ENCODE peak calls at places on chromosomes 16 and 17, in seven cellular contexts. C is mammary epithelial cell, V is astrocyte, Y is neural progenitor cell, P is endodermal cell, G is endothelial cell of umbilical vein, H is GM12878. J is an unnamed sample.

GRCh38 chr16:57509231-57509923 is 23.1 kb upstream of the DOK4 start:
- DNase-seq in Y (no peak), C (no peak), H (no peak), G (no peak), V (no peak), P (no peak), J (no peak)

GRCh38 chr17:49696233-49696761 is 11.5 kb downstream of the SLC35B1 start:
- DNase-seq in P (no peak), C (no peak), V (no peak), G (no peak), H (peak), Y (no peak), J (no peak)

GRCh38 chr17:44916781-44917241 is 1.5 kb upstream of the GFAP start:
- DNase-seq in V (peak), C (peak), G (peak), P (peak), H (no peak), Y (no peak), J (peak)

GRCh38 chr17:47700471-47701449 is 6.8 kb downstream of the TBKBP1 start:
- DNase-seq in V (no peak), P (no peak), G (no peak), H (no peak), C (no peak), Y (peak), J (no peak)

GRCh38 chr17:28078443-28079229 is 36.2 kb downstream of the NLK start:
- DNase-seq in G (no peak), P (no peak), V (no peak), Y (no peak), C (peak), H (no peak), J (no peak)

GRCh38 chr17:78766225-78766624 is 15.8 kb downstream of the CYTH1 start:
- DNase-seq in G (no peak), C (peak), H (no peak), V (no peak), Y (no peak), P (no peak), J (no peak)

GRCh38 chr16:29994613-29995329 is 646 bp downstream of the HIRIP3 start:
- DNase-seq in Y (no peak), C (peak), G (peak), P (no peak), H (no peak), V (peak), J (peak)

GRCh38 chr16:57890752-57891111 is 80.2 kb downstream of the CNGB1 start:
- DNase-seq in P (no peak), Y (no peak), C (no peak), G (no peak), H (no peak), V (no peak), J (no peak)

GRCh38 chr17:47981462-47981861 is 10.5 kb downstream of the CDK5RAP3 start:
- DNase-seq in G (no peak), H (no peak), Y (no peak), C (no peak), P (no peak), V (no peak), J (no peak)

GRCh38 chr16:3274490-3274889 is 8.8 kb upstream of the ZNF263 start:
- DNase-seq in G (no peak), H (no peak), P (no peak), V (peak), C (peak), Y (peak), J (no peak)

GRCh38 chr17:79651751-79652150 is 40.9 kb upstream of the RBFOX3 start:
- DNase-seq in C (no peak), V (no peak), P (peak), Y (no peak), G (no peak), H (no peak), J (peak)

GRCh38 chr17:36667922-36668321 is 66.5 kb downstream of the MRM1 start:
- DNase-seq in H (no peak), Y (no peak), V (no peak), G (no peak), P (no peak), C (no peak), J (no peak)

GRCh38 chr17:66625321-66625767 is 209.6 kb upstream of the CACNG5 start:
- DNase-seq in V (peak), C (peak), P (no peak), G (peak), H (no peak), Y (peak), J (peak)

GRCh38 chr17:46167826-46168569 is 25.2 kb downstream of the KANSL1 start:
- DNase-seq in H (no peak), C (no peak), Y (no peak), P (no peak), V (peak), G (no peak), J (no peak)

GRCh38 chr16:12258806-12259205 is 282.3 kb downstream of the SNX29 start:
- DNase-seq in H (no peak), C (no peak), G (no peak), V (no peak), P (no peak), Y (no peak), J (no peak)

GRCh38 chr17:43533699-43534098 is 12.4 kb downstream of the ETV4 start:
- DNase-seq in C (no peak), V (no peak), Y (no peak), G (no peak), H (no peak), P (no peak), J (no peak)

DNA sequence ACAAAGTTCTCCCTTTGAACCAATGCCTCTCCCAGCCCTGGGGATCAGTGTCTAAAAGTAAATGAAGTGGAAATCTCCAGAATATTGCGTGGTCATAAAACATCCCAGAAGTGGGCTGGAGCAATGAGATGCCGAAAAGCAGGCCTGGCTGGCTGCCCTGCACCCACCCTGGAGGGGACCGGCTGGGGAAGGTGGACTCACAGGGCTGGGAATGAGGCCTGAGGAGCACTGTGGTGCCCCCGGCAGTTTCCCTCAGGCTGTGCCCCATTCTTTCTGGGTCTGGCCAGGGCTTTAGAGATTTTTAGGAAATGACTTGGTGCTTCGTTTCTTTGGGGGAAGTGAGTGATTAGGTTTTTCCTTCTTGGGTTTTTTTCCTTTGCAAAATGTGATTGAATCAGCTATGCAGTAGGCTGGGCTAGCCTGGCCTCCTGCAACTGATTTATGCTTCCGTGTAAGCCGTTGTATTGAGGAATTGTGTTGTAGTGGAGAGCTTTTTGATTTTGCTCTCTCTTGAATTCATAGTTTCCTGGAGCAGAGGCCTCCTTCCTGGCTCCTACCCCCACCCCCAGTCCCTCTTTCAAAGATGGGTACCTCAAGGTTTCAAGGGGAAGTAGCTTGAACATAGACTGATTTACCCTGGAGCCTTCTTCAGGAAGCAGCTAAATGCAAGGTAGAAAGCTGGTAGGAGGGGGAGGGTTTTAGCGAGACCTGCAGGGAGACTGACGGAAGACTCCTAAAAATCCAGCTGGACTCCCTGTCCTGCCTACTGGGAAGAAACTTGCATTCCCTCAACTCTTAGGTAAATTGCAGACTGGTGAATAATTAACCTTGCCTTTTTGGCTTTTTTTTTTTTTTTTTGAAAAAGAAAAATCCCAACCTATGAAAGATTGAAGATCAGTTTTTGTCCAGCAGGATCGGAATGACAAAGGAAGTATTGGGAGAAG is 170.3 kb downstream of the RAB11FIP4 start:
- DNase-seq in G (peak), H (no peak), V (peak), P (no peak), C (no peak), Y (no peak), J (no peak)
- H3K9ac ChIP-seq in G (peak), H (no peak), V (peak), P (no peak), C (no peak), Y (no peak), J (peak)

DNA sequence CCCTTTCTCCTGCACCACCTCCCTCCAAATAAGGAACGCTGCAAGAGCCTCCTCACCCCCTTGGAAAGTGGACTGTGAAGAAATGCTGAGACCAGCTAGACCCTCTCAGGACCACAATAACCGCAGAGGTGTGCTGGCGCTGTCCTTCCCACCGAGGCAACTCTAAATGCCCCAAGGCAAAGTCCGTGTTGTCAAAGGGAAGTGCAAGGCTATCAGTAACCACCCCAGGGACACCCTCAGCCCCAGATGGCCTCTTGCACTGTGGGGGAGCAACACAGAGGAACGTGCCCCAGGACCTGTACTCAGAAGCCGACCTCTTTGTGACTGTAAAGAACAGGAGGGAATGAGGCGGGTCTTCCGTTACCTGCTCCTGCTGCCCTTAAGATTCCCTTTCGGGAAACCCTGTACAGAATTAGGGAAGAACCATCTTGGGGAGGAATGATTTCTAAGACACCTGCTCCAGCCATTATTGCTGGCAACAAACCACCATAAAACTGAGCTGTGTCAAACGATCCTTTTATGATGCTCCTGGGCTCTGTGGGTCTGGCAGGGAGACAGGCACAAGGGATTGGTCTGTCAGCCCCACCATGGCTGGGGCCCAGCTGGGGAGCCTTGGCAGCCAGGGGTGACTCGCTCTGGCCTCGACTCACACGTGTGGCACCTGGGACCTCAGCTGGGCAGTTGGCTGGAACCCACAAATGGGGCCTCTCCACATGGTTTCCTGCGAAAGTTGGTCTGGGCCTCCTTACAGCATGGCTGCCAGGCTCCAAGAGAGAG is 14.6 kb upstream of the MED9 start:
- DNase-seq in G (no peak), C (no peak), V (no peak), Y (no peak), P (no peak), H (no peak), J (no peak)
- H3K9ac ChIP-seq in G (no peak), C (no peak), V (no peak), Y (no peak), P (no peak), H (no peak), J (no peak)

DNA sequence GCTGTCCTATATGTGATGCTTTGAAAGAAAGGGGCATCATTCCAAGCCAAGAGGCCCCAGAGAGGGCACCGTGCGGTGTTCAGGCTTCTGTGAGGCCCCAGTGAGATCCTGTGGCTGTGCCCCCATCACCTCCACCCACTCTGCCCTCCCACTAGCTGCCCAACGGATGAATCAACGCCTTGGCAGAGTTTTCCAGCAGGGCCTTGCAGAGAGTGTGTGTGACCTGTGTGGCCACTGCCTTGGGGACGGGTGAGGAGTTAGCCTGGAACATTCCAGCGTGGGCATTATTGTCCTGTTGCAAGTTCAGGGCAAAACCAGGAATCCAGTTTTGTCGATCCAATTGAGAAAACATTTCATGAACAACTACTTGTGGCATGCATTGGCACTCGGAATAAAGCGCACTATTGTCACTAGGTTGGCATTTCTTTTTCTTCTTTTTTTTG is 53.7 kb downstream of the SF3B3 start:
- DNase-seq in Y (no peak), P (peak), C (peak), H (no peak), V (peak), G (peak), J (no peak)
- H3K9ac ChIP-seq in Y (no peak), P (no peak), C (no peak), H (no peak), V (no peak), G (no peak), J (no peak)

GRCh38 chr16:24524855-24525652 is 14.3 kb upstream of the RBBP6 start:
- DNase-seq in V (no peak), P (no peak), C (no peak), H (no peak), G (no peak), Y (no peak), J (no peak)
- H3K9ac ChIP-seq in V (no peak), P (no peak), C (no peak), H (no peak), G (no peak), Y (no peak), J (no peak)

GRCh38 chr16:84730406-84731106 is 30.8 kb downstream of the USP10 start:
- DNase-seq in Y (no peak), V (peak), H (no peak), G (peak), P (no peak), C (peak), J (peak)

GRCh38 chr16:84726079-84726669 is 26.4 kb downstream of the USP10 start:
- DNase-seq in G (peak), Y (peak), P (peak), V (peak), H (no peak), C (peak), J (peak)

GRCh38 chr16:84729716-84730320 is 30.0 kb downstream of the USP10 start:
- DNase-seq in H (no peak), Y (no peak), C (no peak), P (no peak), G (peak), V (no peak), J (no peak)

GRCh38 chr16:84726670-84727467 is 27.1 kb downstream of the USP10 start:
- DNase-seq in G (no peak), P (no peak), V (no peak), Y (no peak), C (peak), H (peak), J (no peak)

GRCh38 chr16:84728853-84729424 is 29.1 kb downstream of the USP10 start:
- DNase-seq in Y (no peak), P (no peak), G (no peak), H (no peak), V (no peak), C (no peak), J (no peak)
- H3K9ac ChIP-seq in Y (no peak), P (no peak), G (no peak), H (peak), V (no peak), C (no peak), J (no peak)

DNA sequence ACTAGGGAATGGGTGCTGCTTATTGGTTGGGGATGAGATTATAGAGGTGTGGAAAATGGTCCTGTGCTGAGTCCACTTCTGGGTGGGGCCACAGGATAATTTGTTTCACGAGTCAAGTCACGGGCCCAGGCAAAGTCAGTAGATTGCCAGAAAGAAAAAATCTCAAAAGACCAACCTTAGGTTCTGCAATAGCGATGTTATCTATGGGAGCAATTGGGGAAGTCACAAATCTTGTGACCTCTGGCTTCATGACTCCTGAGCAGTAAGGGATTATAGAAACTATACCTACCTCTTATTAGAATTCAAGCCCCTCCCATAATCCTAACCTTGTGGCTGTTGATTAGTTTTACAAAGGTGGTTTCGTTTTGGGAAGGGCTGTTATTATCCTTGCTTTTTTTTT is 31.4 kb downstream of the WWP2 start:
- DNase-seq in P (no peak), H (no peak), Y (no peak), V (no peak), C (no peak), G (no peak), J (no peak)
- H3K9ac ChIP-seq in P (no peak), H (no peak), Y (no peak), V (no peak), C (no peak), G (no peak), J (no peak)

GRCh38 chr17:20852541-20853370 is 190.1 kb downstream of the USP22 start:
- DNase-seq in V (peak), P (peak), G (no peak), H (no peak), Y (peak), C (peak), J (peak)
- H3K9ac ChIP-seq in V (no peak), P (peak), G (no peak), H (no peak), Y (no peak), C (no peak), J (no peak)

DNA sequence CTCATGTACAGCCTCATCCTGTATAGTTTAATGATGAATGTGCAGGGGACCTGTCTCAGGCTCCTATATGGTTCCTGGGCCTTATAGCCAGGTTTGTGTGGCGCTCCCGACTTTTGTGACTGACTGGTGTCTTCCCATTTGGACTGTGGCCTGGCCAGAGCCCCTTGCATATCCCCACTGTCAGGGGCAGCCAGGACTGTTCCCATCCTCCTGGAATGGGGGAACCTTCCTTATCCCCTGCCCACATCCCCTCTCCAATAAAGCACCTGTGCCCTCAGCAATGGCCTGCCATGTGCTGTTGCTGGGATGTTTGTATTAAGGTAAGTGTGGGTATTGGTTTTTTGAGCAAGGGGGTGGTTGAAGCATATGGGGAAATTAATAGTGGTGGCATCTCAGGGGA is 2.6 kb downstream of the B3GNT9 start:
- DNase-seq in G (no peak), C (no peak), V (no peak), Y (no peak), P (no peak), H (no peak), J (no peak)
- H3K9ac ChIP-seq in G (no peak), C (no peak), V (no peak), Y (no peak), P (no peak), H (no peak), J (no peak)